ENCODE peak calls at places on chromosomes 16 and 17, in ten cellular contexts. C is colonic mucosa; H is NB4; X is glutamatergic neuron; A is GM13977; U is pancreas; O is lower lobe of right lung; Z is CD8-positive, alpha-beta T cell; Y is breast epithelium; L is foreskin fibroblast. W is an unnamed sample.
A peak's percentile ranks its signal among the peaks of the same experiment; 100 is the strongest.

GRCh38 chr17:66441012-66441703 is 138.7 kb downstream of the PRKCA start:
- DNase-seq in C (no peak), U (no peak), O (no peak), Y (no peak), L (no peak), X (no peak), Z (no peak), A (peak; percentile 28), H (peak; percentile 62), W (no peak)

GRCh38 chr16:2339521-2340484 is 725 bp downstream of the ABCA3 start:
- DNase-seq in O (peak; percentile 82), X (peak; percentile 84), U (peak; percentile 91), A (peak; percentile 62), Z (peak; percentile 15), C (peak; percentile 62), Y (no peak), H (peak; percentile 59), L (no peak), W (peak; percentile 55)

GRCh38 chr16:1857433-1858097 is 14.4 kb downstream of the MEIOB start:
- DNase-seq in C (no peak), L (no peak), A (no peak), U (no peak), X (no peak), Z (no peak), Y (no peak), O (no peak), H (no peak), W (no peak)

GRCh38 chr16:76386784-76387183 is 109.6 kb downstream of the CNTNAP4 start:
- DNase-seq in O (no peak), L (no peak), Z (no peak), Y (no peak), X (no peak), H (peak; percentile 40), U (no peak), A (no peak), C (no peak), W (no peak)

GRCh38 chr17:31321481-31321880 is at the start of gene EVI2A:
- DNase-seq in X (no peak), Y (no peak), L (peak; percentile 78), U (no peak), O (peak; percentile 57), C (peak; percentile 36), Z (peak; percentile 62), A (peak; percentile 42), H (peak; percentile 95), W (no peak)

GRCh38 chr17:15340966-15341365 is 431 bp downstream of the TEKT3 start:
- DNase-seq in O (no peak), L (no peak), Z (no peak), X (no peak), A (no peak), U (no peak), Y (no peak), C (no peak), H (no peak), W (no peak)

GRCh38 chr17:40915199-40915661 is 22.2 kb downstream of the KRT23 start:
- DNase-seq in U (no peak), H (peak; percentile 3), Z (no peak), X (no peak), C (no peak), A (peak; percentile 59), O (no peak), L (peak; percentile 87), Y (no peak), W (no peak)

GRCh38 chr17:28421775-28422305 is 15.8 kb upstream of the SLC46A1 start:
- DNase-seq in X (no peak), Y (no peak), L (no peak), O (no peak), A (no peak), U (no peak), Z (no peak), C (no peak), H (no peak), W (no peak)

DNA sequence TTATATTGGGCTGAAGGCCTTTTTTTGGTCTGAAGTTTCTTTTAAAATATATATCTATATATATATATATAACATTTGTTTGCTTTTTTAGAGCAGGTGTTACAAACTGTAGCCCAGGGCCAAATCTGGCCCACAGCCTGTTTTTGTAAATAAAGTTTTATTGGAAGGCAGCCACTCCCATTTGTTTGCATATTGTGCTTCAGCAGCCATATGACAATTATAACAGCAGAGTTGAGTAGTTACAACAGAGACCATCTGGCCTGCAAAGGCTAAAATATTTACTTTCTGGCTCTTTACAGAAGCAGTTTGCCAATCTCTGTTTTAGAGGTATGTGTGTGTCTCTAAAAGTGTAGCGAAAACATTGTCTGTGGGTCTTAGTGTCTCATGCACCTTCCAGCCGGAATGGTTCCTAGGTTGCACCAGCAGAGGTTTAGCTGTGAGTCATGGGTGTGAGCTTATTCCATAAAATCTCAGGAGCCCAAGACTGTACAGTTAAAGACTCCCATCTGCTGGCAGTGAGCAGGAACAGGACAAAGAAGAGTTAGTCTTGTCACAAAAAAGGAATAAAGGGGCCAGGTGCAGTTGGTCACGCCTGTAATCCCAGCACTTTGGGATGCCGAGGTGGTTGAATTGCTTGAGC is 23.8 kb downstream of the LCMT1 start:
- DNase-seq in Y (no peak), O (no peak), X (no peak), A (no peak), H (no peak), C (peak; percentile 63), Z (no peak), L (peak; percentile 55), U (no peak), W (no peak)
- TF ChIP-seq CTCF in Y (no peak), O (no peak), X (no peak), A (no peak), H (no peak), C (peak; percentile 35), Z (no peak), L (peak; percentile 41), U (no peak), W (no peak)

DNA sequence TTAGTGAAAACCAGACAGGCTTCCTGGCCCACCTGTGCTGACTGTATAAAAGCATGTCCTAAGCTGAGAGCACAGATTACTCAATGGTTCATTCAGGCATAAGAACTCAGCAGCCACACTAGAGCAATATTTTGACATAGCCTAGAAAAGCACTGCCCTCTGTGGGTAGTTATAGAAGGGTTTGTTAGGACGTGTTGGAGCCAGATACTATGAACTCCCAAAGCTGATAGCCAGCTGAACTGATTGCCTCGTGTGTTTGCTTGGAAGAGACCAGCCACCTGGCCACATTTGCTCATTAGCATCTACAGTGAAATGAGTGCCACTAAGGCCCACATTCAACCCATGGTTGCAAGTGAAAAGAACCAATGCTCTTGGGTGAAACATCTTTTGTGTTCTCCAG is 30.8 kb upstream of the ABCA5 start:
- DNase-seq in L (no peak), C (no peak), U (no peak), Y (no peak), X (no peak), O (no peak), A (no peak), Z (no peak), H (no peak), W (no peak)
- TF ChIP-seq CTCF in L (no peak), C (no peak), U (no peak), Y (no peak), X (no peak), O (no peak), A (no peak), Z (no peak), H (no peak), W (no peak)

DNA sequence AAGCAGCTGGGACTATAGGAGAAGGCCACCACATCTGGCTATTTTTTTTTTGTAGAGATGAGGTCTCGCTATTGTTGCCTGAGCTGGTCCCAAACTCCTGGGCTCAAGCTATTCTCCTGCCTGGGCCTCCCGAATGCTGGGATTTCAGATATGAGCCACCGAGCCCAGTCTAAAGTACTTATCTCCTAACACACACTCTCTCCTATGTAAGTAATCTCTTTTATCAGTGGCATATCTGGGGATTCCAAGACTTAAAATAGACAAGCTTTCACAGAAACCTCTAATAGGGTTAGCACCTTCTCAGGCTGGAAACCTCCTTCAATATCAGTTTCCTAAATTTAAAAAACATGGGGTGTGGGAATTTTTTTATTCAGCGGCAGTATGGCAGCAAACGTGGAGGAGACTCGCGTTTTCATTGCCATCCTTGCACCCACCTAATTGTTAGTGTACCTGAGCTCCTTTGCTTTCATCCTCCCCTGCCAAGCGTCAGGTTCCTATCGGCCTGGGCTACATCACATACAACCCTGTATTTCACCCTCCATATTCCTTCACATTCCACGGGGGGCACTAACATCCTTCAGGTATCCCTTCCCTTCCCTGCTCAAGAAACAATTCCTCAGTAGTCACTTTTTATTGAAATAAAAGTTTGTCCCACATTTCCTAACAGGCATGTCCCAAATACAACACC is 1.1 kb downstream of the EZH1 start:
- DNase-seq in U (no peak), A (no peak), H (no peak), C (no peak), L (no peak), X (no peak), Z (no peak), Y (no peak), O (no peak), W (no peak)
- TF ChIP-seq CTCF in U (no peak), A (no peak), H (no peak), C (no peak), L (peak; percentile 10), X (no peak), Z (no peak), Y (no peak), O (no peak), W (no peak)

GRCh38 chr16:88813396-88814143 is 1.8 kb upstream of the APRT start:
- DNase-seq in O (no peak), X (no peak), U (no peak), A (no peak), Z (no peak), Y (no peak), C (no peak), L (no peak), H (no peak), W (no peak)

GRCh38 chr16:88811600-88811849 is 203 bp downstream of the APRT start:
- DNase-seq in H (no peak), A (no peak), U (no peak), Z (no peak), L (no peak), X (no peak), Y (no peak), C (no peak), O (no peak), W (no peak)

GRCh38 chr16:88810868-88811599 is 694 bp downstream of the APRT start:
- DNase-seq in H (peak; percentile 89), C (peak; percentile 83), O (peak; percentile 88), U (peak; percentile 94), L (peak; percentile 82), A (peak; percentile 90), Y (peak; percentile 57), X (no peak), Z (peak; percentile 59), W (peak; percentile 70)

GRCh38 chr16:88810166-88810867 is 1.4 kb downstream of the APRT start:
- DNase-seq in A (no peak), Z (no peak), H (peak; percentile 91), Y (no peak), C (no peak), U (peak; percentile 81), X (no peak), L (no peak), O (no peak), W (no peak)

DNA sequence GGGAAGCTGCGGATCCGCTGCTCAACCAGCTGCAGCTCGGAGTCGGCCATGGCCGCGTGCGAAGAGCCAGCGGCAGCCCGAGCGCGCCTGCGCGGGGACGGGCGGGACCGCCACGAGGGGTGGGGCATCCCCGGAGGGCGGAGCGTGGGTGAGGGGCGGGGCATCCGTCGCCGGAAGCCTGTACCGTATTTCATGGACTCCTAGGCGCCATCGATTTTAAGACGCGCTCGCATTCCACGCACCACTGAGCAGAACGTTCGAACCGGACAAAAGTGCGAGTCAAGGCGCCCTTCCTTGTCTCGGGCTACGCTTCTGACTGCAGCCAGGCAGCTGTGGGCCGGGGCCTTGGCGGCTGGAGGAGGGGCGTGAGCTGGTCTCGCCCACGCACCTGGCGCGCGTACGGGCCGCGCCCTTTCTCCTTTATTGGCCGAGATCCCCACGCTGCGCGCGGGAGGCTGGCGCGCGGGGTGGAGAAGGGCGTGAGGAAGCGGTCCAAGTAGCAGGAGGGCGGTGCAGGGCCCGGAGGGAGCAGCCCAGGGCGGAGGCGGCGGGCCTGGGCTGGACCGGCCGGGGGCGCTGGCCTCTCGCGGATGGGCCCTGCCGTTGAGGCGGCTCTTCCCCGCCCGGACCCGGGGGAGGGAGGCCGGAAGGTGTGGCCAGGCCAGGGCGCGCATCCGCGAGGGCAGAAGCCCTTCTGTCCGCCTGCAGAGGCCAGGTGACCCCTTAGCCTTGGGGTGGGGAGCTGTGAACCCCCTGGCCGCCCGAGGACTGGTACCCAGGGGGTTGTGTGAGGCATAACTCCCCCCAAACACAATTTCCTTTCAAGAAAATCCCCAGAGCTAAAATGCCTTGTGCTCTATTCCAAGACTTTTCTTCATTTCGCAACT is at the start of gene APRT:
- DNase-seq in U (peak; percentile 99), L (peak; percentile 95), H (peak; percentile 96), C (peak; percentile 96), Y (peak; percentile 93), Z (peak; percentile 98), X (peak; percentile 99), A (peak; percentile 99), O (peak; percentile 95), W (peak; percentile 99)
- TF ChIP-seq CTCF in U (no peak), L (peak; percentile 14), H (peak; percentile 31), C (no peak), Y (peak; percentile 29), Z (no peak), X (no peak), A (peak; percentile 43), O (peak; percentile 41), W (no peak)

W was measured in activated B cell treated with CpG ODN at 0.5 μM for 24 hours.